ENCODE peak calls at places on chromosomes 7 and 10, in nine cellular contexts. S, E, T, C, R, D, P, V and X are unnamed samples.
A peak's percentile ranks its signal among the peaks of the same experiment; 100 is the strongest.

GRCh38 chr10:30284860-30285594 is 64.1 kb downstream of the MTPAP start:
- DNase-seq in S (no peak), E (no peak), T (peak; percentile 28), C (no peak), R (peak; percentile 46), D (peak; percentile 9), P (no peak), V (no peak), X (no peak)

GRCh38 chr10:101959349-101959916 is 96.5 kb downstream of the ARMH3 start:
- DNase-seq in S (no peak), E (peak; percentile 7), T (no peak), C (no peak), R (peak; percentile 27), D (no peak), P (no peak), V (no peak), X (no peak)

GRCh38 chr7:2440608-2441245 is 35.5 kb downstream of the GRIFIN start:
- DNase-seq in S (no peak), E (no peak), T (peak; percentile 13), C (no peak), R (no peak), D (no peak), P (no peak), V (no peak), X (no peak)

GRCh38 chr7:46781901-46782439 is 799.9 kb downstream of the TNS3 start:
- DNase-seq in S (no peak), E (no peak), T (no peak), C (no peak), R (peak; percentile 59), D (no peak), P (no peak), V (no peak), X (no peak)

GRCh38 chr7:100013328-100013676 is 2.1 kb upstream of the ZKSCAN1 start:
- DNase-seq in S (no peak), E (no peak), T (no peak), C (no peak), R (no peak), D (no peak), P (no peak), V (no peak), X (no peak)

GRCh38 chr10:132248455-132249231 is 59.1 kb downstream of the STK32C start:
- DNase-seq in S (peak; percentile 36), E (peak; percentile 23), T (peak; percentile 98), C (no peak), R (peak; percentile 64), D (peak; percentile 29), P (no peak), V (peak; percentile 60), X (peak; percentile 60)

GRCh38 chr10:112286837-112287818 is 3.9 kb downstream of the TECTB start:
- DNase-seq in S (no peak), E (no peak), T (no peak), C (no peak), R (peak; percentile 25), D (no peak), P (no peak), V (no peak), X (no peak)

GRCh38 chr10:110501142-110501937 is 3.6 kb downstream of the DUSP5 start:
- DNase-seq in S (no peak), E (no peak), T (peak; percentile 77), C (peak; percentile 95), R (peak; percentile 97), D (no peak), P (no peak), V (no peak), X (no peak)

GRCh38 chr7:157457355-157458253 is 120.8 kb downstream of the DNAJB6 start:
- DNase-seq in S (no peak), E (no peak), T (no peak), C (no peak), R (no peak), D (no peak), P (no peak), V (no peak), X (no peak)